ENCODE peak calls at places on chromosomes 4 and X, in five cellular contexts. L, A, M, B and F are unnamed samples.

GRCh38 chr4:31984872-31985271 is 1264.7 kb downstream of the PCDH7 start:
- DNase-seq in L (no peak), A (peak), M (no peak), B (no peak), F (no peak)

GRCh38 chrX:11509786-11510185 is 155.9 kb downstream of the ARHGAP6 start:
- DNase-seq in L (no peak), A (peak), M (no peak), B (no peak), F (no peak)

GRCh38 chrX:74325130-74326059 is 21.4 kb downstream of the ZCCHC13 start:
- DNase-seq in L (no peak), A (no peak), M (no peak), B (no peak), F (no peak)

GRCh38 chrX:74534569-74535038 is 79.8 kb downstream of the RLIM start:
- DNase-seq in L (no peak), A (peak), M (no peak), B (peak), F (no peak)

GRCh38 chr4:176185068-176185467 is 10.3 kb downstream of the SPATA4 start:
- DNase-seq in L (no peak), A (peak), M (no peak), B (no peak), F (no peak)

GRCh38 chrX:439236-439635 is 52.5 kb upstream of the PPP2R3B start:
- DNase-seq in L (no peak), A (no peak), M (no peak), B (no peak), F (no peak)

GRCh38 chr4:4395849-4396627 is 9.1 kb downstream of the NSG1 start:
- DNase-seq in L (no peak), A (peak), M (no peak), B (no peak), F (peak)

GRCh38 chr4:119286377-119287002 is 35.4 kb downstream of the FABP2 start:
- DNase-seq in L (no peak), A (peak), M (no peak), B (peak), F (no peak)

GRCh38 chrX:108734426-108734825 is 1.9 kb downstream of the IRS4 start:
- DNase-seq in L (no peak), A (no peak), M (no peak), B (no peak), F (no peak)

GRCh38 chr4:181860157-181860556 is 383.0 kb upstream of the TENM3 start:
- DNase-seq in L (no peak), A (peak), M (no peak), B (no peak), F (no peak)

GRCh38 chr4:54050214-54050904 is 14.0 kb downstream of the CHIC2 start:
- DNase-seq in L (no peak), A (peak), M (no peak), B (no peak), F (no peak)

GRCh38 chr4:186946140-186946539 is 222.5 kb upstream of the FAT1 start:
- DNase-seq in L (no peak), A (no peak), M (no peak), B (no peak), F (no peak)

GRCh38 chrX:153626025-153626633 is 20.9 kb upstream of the DUSP9 start:
- DNase-seq in L (no peak), A (no peak), M (peak), B (no peak), F (no peak)

GRCh38 chrX:137401092-137401491 is 164.8 kb upstream of the ZIC3 start:
- DNase-seq in L (no peak), A (no peak), M (no peak), B (no peak), F (no peak)

GRCh38 chr4:77310931-77311330 is 153.9 kb downstream of the CCNG2 start:
- DNase-seq in L (no peak), A (peak), M (no peak), B (no peak), F (no peak)

GRCh38 chrX:139187738-139188137 is 342.8 kb upstream of the F9 start:
- DNase-seq in L (no peak), A (no peak), M (no peak), B (no peak), F (no peak)

GRCh38 chr4:76696109-76696508 is 201.8 kb downstream of the SOWAHB start:
- DNase-seq in L (no peak), A (peak), M (no peak), B (no peak), F (peak)

GRCh38 chrX:129599499-129599898 is 55.3 kb downstream of the APLN start:
- DNase-seq in L (no peak), A (no peak), M (no peak), B (no peak), F (no peak)

GRCh38 chr4:3399277-3400194 is 42.2 kb upstream of the HGFAC start:
- DNase-seq in L (no peak), A (peak), M (no peak), B (no peak), F (no peak)

GRCh38 chr4:10746371-10747143 is 62.0 kb upstream of the CLNK start:
- DNase-seq in L (no peak), A (peak), M (no peak), B (no peak), F (no peak)

GRCh38 chr4:143489116-143489515 is 24.4 kb upstream of the SMARCA5 start:
- DNase-seq in L (no peak), A (peak), M (no peak), B (no peak), F (no peak)

GRCh38 chrX:135010921-135011320 is 11.4 kb downstream of the RTL8B start:
- DNase-seq in L (no peak), A (no peak), M (no peak), B (no peak), F (no peak)

GRCh38 chr4:132865458-132865857 is 283.6 kb upstream of the PCDH10 start:
- DNase-seq in L (no peak), A (no peak), M (no peak), B (no peak), F (no peak)

GRCh38 chr4:106496066-106496465 is 127.5 kb upstream of the GIMD1 start:
- DNase-seq in L (no peak), A (no peak), M (no peak), B (no peak), F (no peak)